ENCODE peak calls at places on chromosomes 16 and 17, in eight cellular contexts. J is ovary, Z is heart left ventricle, P is neural progenitor cell, N is cardiac muscle cell, E is Panc1, L is tibial nerve, S is brain microvascular endothelial cell. M is an unnamed sample.
A peak's percentile ranks its signal among the peaks of the same experiment; 100 is the strongest.

GRCh38 chr16:554297-554621 is 5.9 kb upstream of the PRR35 start:
- DNase-seq in J (no peak), Z (no peak), P (no peak), N (no peak), E (no peak), L (no peak), S (no peak), M (no peak)

GRCh38 chr16:324451-325334 is 27.8 kb downstream of the AXIN1 start:
- DNase-seq in J (no peak), Z (no peak), P (no peak), N (no peak), E (no peak), L (no peak), S (no peak), M (peak; percentile 40)

GRCh38 chr16:78489072-78489471 is 389.6 kb downstream of the WWOX start:
- DNase-seq in J (no peak), Z (no peak), P (no peak), N (no peak), E (no peak), L (no peak), S (no peak), M (no peak)

GRCh38 chr17:28151001-28151400 is 108.5 kb downstream of the NLK start:
- DNase-seq in J (no peak), Z (no peak), P (peak; percentile 55), N (no peak), E (no peak), L (no peak), S (no peak), M (no peak)

GRCh38 chr17:47278561-47278960 is 24.9 kb downstream of the ITGB3 start:
- DNase-seq in J (no peak), Z (no peak), P (no peak), N (no peak), E (no peak), L (no peak), S (no peak), M (no peak)

GRCh38 chr16:19879241-19879792 is 5.3 kb downstream of the GPRC5B start:
- DNase-seq in J (no peak), Z (peak; percentile 75), P (peak; percentile 60), N (no peak), E (no peak), L (no peak), S (no peak), M (no peak)

GRCh38 chr16:15041260-15042011 is 14.4 kb downstream of the NTAN1 start:
- DNase-seq in J (peak; percentile 85), Z (peak; percentile 90), P (peak; percentile 29), N (peak; percentile 74), E (no peak), L (peak; percentile 67), S (peak; percentile 26), M (peak; percentile 78)

GRCh38 chr16:56625943-56626654 is 518 bp downstream of the MT1E start:
- DNase-seq in J (peak; percentile 82), Z (peak; percentile 77), P (no peak), N (peak; percentile 88), E (no peak), L (no peak), S (peak; percentile 66), M (peak; percentile 66)

GRCh38 chr17:42989146-42989545 is 8.8 kb downstream of the RUNDC1 start:
- DNase-seq in J (no peak), Z (no peak), P (no peak), N (no peak), E (no peak), L (no peak), S (no peak), M (no peak)

GRCh38 chr16:13348416-13348815 is 447.0 kb downstream of the SHISA9 start:
- DNase-seq in J (no peak), Z (no peak), P (no peak), N (no peak), E (no peak), L (no peak), S (no peak), M (no peak)

GRCh38 chr17:69608808-69609494 is 194.5 kb downstream of the MAP2K6 start:
- DNase-seq in J (no peak), Z (peak; percentile 39), P (no peak), N (peak; percentile 71), E (no peak), L (no peak), S (peak; percentile 79), M (no peak)

GRCh38 chr17:65101371-65101770 is 35.8 kb upstream of the RGS9 start:
- DNase-seq in J (no peak), Z (no peak), P (no peak), N (no peak), E (no peak), L (no peak), S (no peak), M (no peak)

GRCh38 chr17:21297026-21297520 is 12.6 kb downstream of the MAP2K3 start:
- DNase-seq in J (no peak), Z (no peak), P (no peak), N (no peak), E (no peak), L (no peak), S (no peak), M (no peak)

GRCh38 chr17:79959042-79959441 is 76.6 kb downstream of the TBC1D16 start:
- DNase-seq in J (no peak), Z (no peak), P (no peak), N (no peak), E (no peak), L (no peak), S (no peak), M (no peak)

GRCh38 chr16:81505011-81505660 is 60.5 kb downstream of the CMIP start:
- DNase-seq in J (no peak), Z (no peak), P (no peak), N (no peak), E (no peak), L (no peak), S (no peak), M (no peak)

GRCh38 chr17:7141824-7142223 is 27.2 kb upstream of the ASGR2 start:
- DNase-seq in J (no peak), Z (no peak), P (no peak), N (no peak), E (no peak), L (no peak), S (no peak), M (peak; percentile 78)

GRCh38 chr17:78113804-78114785 is 14.5 kb downstream of the TMC6 start:
- DNase-seq in J (no peak), Z (no peak), P (no peak), N (no peak), E (no peak), L (no peak), S (no peak), M (no peak)

GRCh38 chr16:23858496-23859062 is 22.8 kb downstream of the PRKCB start:
- DNase-seq in J (no peak), Z (no peak), P (no peak), N (peak; percentile 12), E (no peak), L (no peak), S (no peak), M (no peak)

GRCh38 chr17:56979091-56979480 is 1.2 kb downstream of the SCPEP1 start:
- DNase-seq in J (no peak), Z (no peak), P (peak; percentile 53), N (no peak), E (no peak), L (no peak), S (no peak), M (no peak)
- H3K4me3 ChIP-seq in J (no peak overlapping the region), Z (no peak overlapping the region), P (peak overlapping the region; percentile 53), N (no peak overlapping the region), E (peak overlapping the region; percentile 88), L (no peak overlapping the region), S (no peak overlapping the region), M (no peak overlapping the region)

DNA sequence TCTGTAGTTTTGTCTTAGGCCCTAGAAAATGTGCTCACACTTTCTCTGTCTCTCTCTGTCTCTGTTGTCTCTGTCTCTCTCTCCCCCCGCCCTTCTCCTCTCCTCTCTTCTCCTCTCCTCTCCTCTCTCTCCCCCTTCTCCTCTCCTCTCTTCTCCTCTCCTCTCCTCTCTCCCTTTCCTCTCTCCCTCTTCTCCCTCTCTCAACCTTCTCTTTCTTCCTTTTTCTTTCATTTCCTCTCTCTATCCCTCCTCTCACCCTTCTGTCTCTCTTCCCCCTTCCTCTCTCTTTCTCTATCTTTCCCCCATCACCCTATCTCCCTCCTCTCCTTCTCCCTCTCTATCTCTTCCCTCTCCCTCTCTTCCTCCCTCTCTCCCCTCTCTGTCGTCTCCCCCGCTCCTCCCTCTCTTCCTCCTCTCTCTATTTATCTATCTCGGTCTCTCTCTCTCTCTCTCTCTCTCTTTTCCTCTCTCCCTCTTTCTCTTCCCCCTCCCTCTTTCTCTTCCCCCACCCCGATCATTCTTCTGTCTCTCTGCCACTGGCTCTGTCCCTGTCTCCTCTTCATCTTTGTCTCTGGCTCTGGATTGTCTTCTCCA is 107.2 kb upstream of the C16orf82 start:
- DNase-seq in J (no peak), Z (no peak), P (no peak), N (no peak), E (no peak), L (no peak), S (no peak), M (no peak)
- TF ChIP-seq CTCF in J (no peak), Z (no peak), P (no peak), N (no peak), E (no peak), L (no peak), S (no peak), M (no peak)

DNA sequence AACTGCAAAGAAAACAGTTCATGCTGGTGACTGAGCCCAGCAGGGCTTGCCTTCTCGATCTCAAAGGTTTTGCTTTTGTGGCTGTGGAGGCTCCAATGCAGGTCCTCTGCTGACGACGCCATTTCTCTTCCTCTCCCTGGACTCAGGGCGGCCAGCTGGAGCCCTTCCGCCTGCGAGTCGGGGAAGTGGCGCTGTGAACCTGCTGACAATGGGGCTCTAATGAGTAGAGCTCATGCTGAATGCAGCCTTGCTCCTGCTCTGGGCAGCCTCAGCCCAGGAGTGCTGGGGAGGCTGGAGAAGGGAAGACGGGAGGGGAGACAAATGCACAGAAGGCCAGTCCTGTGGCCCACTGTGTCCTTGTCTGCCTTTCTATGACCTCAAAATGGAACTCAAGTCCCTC is 43.8 kb downstream of the VAC14 start:
- DNase-seq in J (no peak), Z (no peak), P (peak; percentile 32), N (no peak), E (no peak), L (no peak), S (no peak), M (peak; percentile 12)
- H3K4me3 ChIP-seq in J (no peak overlapping the region), Z (no peak overlapping the region), P (no peak overlapping the region), N (no peak overlapping the region), E (no peak overlapping the region), L (no peak overlapping the region), S (no peak overlapping the region), M (no peak overlapping the region)

DNA sequence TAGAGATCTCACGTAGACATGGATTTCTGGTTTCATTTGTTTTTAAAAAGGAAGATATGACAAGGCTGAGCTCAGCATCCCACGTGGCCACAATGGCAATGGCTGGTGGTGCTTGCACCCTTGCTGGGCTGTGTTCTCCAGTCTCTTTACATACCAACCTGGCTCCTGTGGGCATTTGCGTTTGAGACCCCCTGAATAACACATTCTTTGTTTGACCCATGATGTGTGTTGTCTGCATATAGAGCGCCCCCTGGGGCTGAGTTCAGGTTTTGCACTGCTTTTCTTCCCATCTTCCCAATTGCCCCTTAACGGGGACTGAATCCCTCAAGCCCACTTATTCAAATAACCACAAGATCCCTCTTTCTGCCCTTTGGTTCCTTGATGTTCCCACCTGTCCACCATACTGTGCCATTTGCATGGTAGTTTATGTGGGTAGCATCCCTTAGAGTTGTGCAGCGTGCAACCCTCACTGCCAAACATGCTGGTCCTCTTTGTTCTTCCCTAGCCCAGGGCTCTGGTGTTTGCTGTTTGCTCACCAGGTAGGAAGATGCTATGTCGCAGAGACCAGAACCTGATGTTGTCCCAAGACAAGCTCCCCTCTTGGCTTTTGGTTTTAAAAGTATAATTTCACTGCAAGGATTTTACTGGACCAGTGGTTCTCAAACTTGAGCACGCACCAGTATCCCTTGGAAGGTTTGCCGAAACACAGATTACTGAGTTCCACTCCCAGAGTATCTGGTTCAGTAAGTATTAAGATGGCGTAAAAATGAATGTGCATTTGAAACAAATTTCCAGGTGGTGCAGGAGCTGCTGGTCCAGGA is 38.5 kb upstream of the NKD1 start:
- DNase-seq in J (no peak), Z (no peak), P (peak; percentile 63), N (peak; percentile 34), E (peak; percentile 22), L (no peak), S (peak; percentile 24), M (peak; percentile 33)
- TF ChIP-seq CTCF in J (no peak), Z (peak; percentile 35), P (peak; percentile 80), N (peak; percentile 77), E (peak; percentile 69), L (no peak), S (peak; percentile 86), M (peak; percentile 61)